ENCODE peak calls at places on chromosomes 12 and 14, in six cellular contexts. K is G401, P is NCI-H82, Y is NCI-H1694 treated with DMSO at 0.1 percent for 48 hours, U is Kasumi-1, G is islet precursor cell. L is an unnamed sample.

GRCh38 chr12:18313316-18313715 is 52.0 kb downstream of the PIK3C2G start:
- DNase-seq in P (no peak), Y (no peak), K (no peak), G (no peak), U (no peak), L (no peak)

GRCh38 chr12:107092669-107093546 is 441 bp downstream of the CRY1 start:
- DNase-seq in U (peak; percentile 54), Y (no peak), G (peak; percentile 80), P (peak; percentile 69), K (no peak), L (peak; percentile 90)

GRCh38 chr14:106442857-106443256 is 916.5 kb downstream of the TMEM121 start:
- DNase-seq in K (no peak), G (no peak), P (peak; percentile 0), U (peak; percentile 7), Y (no peak), L (no peak)

GRCh38 chr12:54378791-54379400 is 5.6 kb downstream of the ZNF385A start:
- DNase-seq in U (no peak), K (peak; percentile 59), P (peak; percentile 74), Y (no peak), G (peak; percentile 94), L (peak; percentile 92)

GRCh38 chr14:31387091-31387490 is 33.3 kb downstream of the HEATR5A start:
- DNase-seq in P (no peak), U (no peak), K (no peak), G (no peak), Y (no peak), L (no peak)

GRCh38 chr14:79293482-79293881 is 917.8 kb downstream of the DIO2 start:
- DNase-seq in G (no peak), U (no peak), K (peak; percentile 99), P (no peak), Y (peak; percentile 18), L (no peak)

GRCh38 chr12:49637401-49637800 is 14.0 kb downstream of the PRPF40B start:
- DNase-seq in U (no peak), K (peak; percentile 56), P (peak; percentile 68), Y (no peak), G (peak; percentile 64), L (no peak)

GRCh38 chr12:22687677-22688076 is 62.7 kb downstream of the ETNK1 start:
- DNase-seq in U (peak; percentile 90), P (no peak), Y (no peak), K (no peak), G (no peak), L (no peak)

GRCh38 chr14:51653096-51653814 is 1.5 kb downstream of the FRMD6 start:
- DNase-seq in K (peak; percentile 52), U (peak; percentile 70), P (no peak), G (no peak), Y (peak; percentile 42), L (no peak)